ENCODE peak calls at places on chromosomes 12 and 14, in four cellular contexts. B, D, Y and A are unnamed samples.

GRCh38 chr14:78157855-78158436 is 12.2 kb upstream of the NRXN3 start:
- DNase-seq in B (peak), D (peak), Y (peak), A (peak)

GRCh38 chr14:35213143-35213788 is 78.9 kb upstream of the PSMA6 start:
- DNase-seq in Y (peak), D (no peak), B (no peak), A (no peak)

GRCh38 chr12:58540480-58541299 is 379.6 kb downstream of the LRIG3 start:
- DNase-seq in Y (peak), B (peak), D (peak), A (peak)

GRCh38 chr12:116495260-116495659 is 63.9 kb upstream of the MAP1LC3B2 start:
- DNase-seq in Y (no peak), B (no peak), D (peak), A (no peak)

GRCh38 chr12:26416550-26416949 is 221.2 kb downstream of the SSPN start:
- DNase-seq in Y (no peak), D (no peak), B (no peak), A (no peak)

GRCh38 chr12:19035552-19035951 is 94.0 kb upstream of the PLEKHA5 start:
- DNase-seq in B (no peak), D (no peak), Y (peak), A (peak)

GRCh38 chr12:4006743-4007142 is 133.5 kb upstream of the PARP11 start:
- DNase-seq in D (no peak), B (no peak), Y (no peak), A (no peak)

GRCh38 chr12:95385246-95385645 is 88.7 kb upstream of the METAP2 start:
- DNase-seq in D (peak), Y (peak), B (no peak), A (peak)

GRCh38 chr12:7383157-7383556 is 60.8 kb downstream of the CD163L1 start:
- DNase-seq in D (no peak), B (no peak), Y (no peak), A (no peak)

GRCh38 chr14:57884175-57884574 is 18.3 kb upstream of the SLC35F4 start:
- DNase-seq in Y (peak), D (no peak), B (no peak), A (peak)

GRCh38 chr14:44966601-44967336 is 4.8 kb downstream of the TOGARAM1 start:
- DNase-seq in Y (peak), B (no peak), D (no peak), A (peak)

GRCh38 chr14:70735043-70735442 is 74.3 kb downstream of the MAP3K9 start:
- DNase-seq in D (peak), B (no peak), Y (peak), A (peak)

GRCh38 chr12:91181053-91181452 is 1.6 kb downstream of the DCN start:
- DNase-seq in Y (peak), D (no peak), B (no peak), A (peak)

GRCh38 chr12:113248842-113249435 is 27.7 kb downstream of the TPCN1 start:
- DNase-seq in B (no peak), Y (no peak), D (no peak), A (no peak)

GRCh38 chr14:49861581-49861922 is 9.0 kb upstream of the NEMF start:
- DNase-seq in Y (peak), D (peak), B (peak), A (peak)

GRCh38 chr12:121797937-121798801 is 4.7 kb upstream of the RHOF start:
- DNase-seq in D (peak), Y (no peak), B (no peak), A (peak)

GRCh38 chr12:622420-622819 is 40.8 kb downstream of the NINJ2 start:
- DNase-seq in B (no peak), Y (peak), D (no peak), A (no peak)
- TF ChIP-seq CTCF in B (no peak), Y (no peak), D (no peak), A (no peak)

GRCh38 chr14:69342928-69343525 is 55.1 kb downstream of the ERH start:
- DNase-seq in Y (no peak), D (peak), B (no peak), A (no peak)

GRCh38 chr14:69344171-69344570 is 53.9 kb downstream of the ERH start:
- DNase-seq in B (no peak), Y (no peak), D (no peak), A (no peak)

GRCh38 chr14:69349091-69349777 is 48.9 kb downstream of the ERH start:
- DNase-seq in D (no peak), B (no peak), Y (no peak), A (no peak)

GRCh38 chr14:69345402-69345801 is 52.7 kb downstream of the ERH start:
- DNase-seq in D (peak), B (no peak), Y (no peak), A (no peak)

GRCh38 chr14:69346710-69347109 is 51.4 kb downstream of the ERH start:
- DNase-seq in B (peak), D (peak), Y (peak), A (peak)
- TF ChIP-seq CTCF in B (peak), D (peak), Y (peak), A (peak)

GRCh38 chr14:85617799-85618198 is 87.9 kb downstream of the FLRT2 start:
- DNase-seq in B (no peak), Y (no peak), D (no peak), A (no peak)

GRCh38 chr14:85620937-85621336 is 91.0 kb downstream of the FLRT2 start:
- DNase-seq in D (no peak), Y (no peak), B (no peak), A (no peak)

GRCh38 chr14:85619866-85620265 is 89.9 kb downstream of the FLRT2 start:
- DNase-seq in Y (no peak), B (no peak), D (no peak), A (no peak)

GRCh38 chr14:85622106-85622505 is 92.2 kb downstream of the FLRT2 start:
- DNase-seq in B (no peak), Y (no peak), D (no peak), A (no peak)

DNA sequence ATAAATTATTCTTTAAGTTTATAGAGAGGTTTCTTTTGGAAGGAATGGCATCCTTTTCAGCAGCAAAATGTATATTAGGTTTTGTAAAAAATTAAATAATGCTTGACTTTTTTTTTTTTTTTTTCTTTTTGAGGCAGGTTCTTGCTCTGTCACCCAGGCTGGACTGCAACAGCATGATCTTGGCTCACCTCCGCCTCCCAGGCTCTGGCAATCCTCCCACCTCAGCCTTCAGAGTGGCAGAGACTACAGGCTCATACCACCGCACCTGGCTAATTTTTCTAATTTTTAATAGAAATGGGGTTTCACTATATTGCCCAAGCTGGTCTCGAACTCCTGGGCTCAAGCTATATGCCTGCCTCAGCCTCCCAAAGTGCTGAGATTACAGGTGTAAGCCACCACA is 89.0 kb downstream of the FLRT2 start:
- DNase-seq in Y (no peak), B (no peak), D (no peak), A (no peak)
- TF ChIP-seq CTCF in Y (no peak), B (no peak), D (no peak), A (no peak)

DNA sequence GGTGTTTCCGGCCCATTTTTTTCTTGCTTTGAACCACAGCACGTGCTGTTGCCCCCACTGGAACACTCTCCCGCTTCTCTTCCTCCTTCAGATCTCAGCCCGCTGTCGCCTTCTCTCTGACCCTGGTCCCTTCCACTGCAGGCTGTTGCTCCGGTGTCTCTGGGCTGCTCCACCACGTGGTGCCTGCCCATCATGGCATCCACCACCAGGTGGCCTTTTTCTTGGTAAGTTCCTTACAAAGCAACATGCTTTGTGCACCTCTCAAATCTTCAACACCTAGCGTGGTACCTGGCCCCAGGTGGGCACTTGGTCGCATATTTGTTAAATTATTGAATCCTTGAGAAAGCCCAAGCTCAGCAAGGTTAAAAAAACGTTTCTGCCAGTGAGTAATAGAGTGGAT is 19.1 kb downstream of the TUNAR start:
- DNase-seq in Y (no peak), D (peak), B (peak), A (no peak)
- TF ChIP-seq CTCF in Y (no peak), D (peak), B (peak), A (peak)

GRCh38 chr12:82687020-82687951 is 580 bp downstream of the TMTC2 start:
- DNase-seq in B (peak), D (peak), Y (peak), A (peak)

GRCh38 chr12:82686223-82687019 is at the start of gene TMTC2:
- DNase-seq in D (peak), B (peak), Y (peak), A (peak)

GRCh38 chr12:82685721-82686222 is 934 bp upstream of the TMTC2 start:
- DNase-seq in Y (peak), D (peak), B (peak), A (peak)

GRCh38 chr12:82688619-82689018 is 1.9 kb downstream of the TMTC2 start:
- DNase-seq in B (no peak), Y (no peak), D (no peak), A (no peak)

GRCh38 chr12:82688035-82688501 is 1.4 kb downstream of the TMTC2 start:
- DNase-seq in Y (peak), B (no peak), D (peak), A (peak)
- TF ChIP-seq CTCF in Y (peak), B (no peak), D (peak), A (peak)

GRCh38 chr12:106709068-106709511 is 65.4 kb upstream of the RIC8B start:
- DNase-seq in Y (no peak), D (no peak), B (no peak), A (no peak)
- TF ChIP-seq CTCF in Y (no peak), D (no peak), B (no peak), A (no peak)